ENCODE peak calls at places on chromosome 2, in nine cellular contexts. C is activated T-cell treated with anti-CD3 and anti-CD28 coated beads, Interleukin-2, amount 50 U/mL, for 1 hour; I is activated effector memory CD4-positive, alpha-beta T cell treated with anti-CD3 and anti-CD28 coated beads, Interleukin-2, amount 50 U/mL, for 16 hours; S is stimulated activated CD4-positive, alpha-beta T cell treated with anti-CD3 and anti-CD28 coated beads, Interleukin-2, amount 100 ng/mL, for 48 hours; W is mesenteric fat pad; T is GM13977; U is substantia nigra; H is effector CD4-positive, alpha-beta T cell; E is skeletal muscle cell. R is an unnamed sample.

GRCh38 chr2:218805627-218806026 is 23.7 kb downstream of the CYP27A1 start:
- DNase-seq in C (no peak), I (no peak), S (no peak), W (no peak), T (no peak), U (no peak), H (no peak), E (peak), R (no peak)

GRCh38 chr2:202036601-202037037 is 3.0 kb downstream of the FZD7 start:
- DNase-seq in C (no peak), I (no peak), S (no peak), W (no peak), T (no peak), U (no peak), H (no peak), E (no peak), R (no peak)

GRCh38 chr2:160464017-160464416 is 29.6 kb downstream of the RBMS1 start:
- DNase-seq in C (no peak), I (no peak), S (no peak), W (no peak), T (no peak), U (no peak), H (no peak), E (no peak), R (no peak)

GRCh38 chr2:160358051-160358450 is 135.6 kb downstream of the RBMS1 start:
- DNase-seq in C (no peak), I (no peak), S (no peak), W (no peak), T (no peak), U (no peak), H (no peak), E (peak), R (no peak)

GRCh38 chr2:206277503-206277902 is 3.0 kb downstream of the ZDBF2 start:
- DNase-seq in C (no peak), I (no peak), S (no peak), W (no peak), T (no peak), U (no peak), H (no peak), E (no peak), R (no peak)

GRCh38 chr2:217150236-217150635 is 290.4 kb upstream of the TNP1 start:
- DNase-seq in C (no peak), I (no peak), S (no peak), W (no peak), T (no peak), U (no peak), H (no peak), E (peak), R (no peak)

GRCh38 chr2:239498981-239499633 is 98.3 kb upstream of the HDAC4 start:
- DNase-seq in C (no peak), I (no peak), S (no peak), W (no peak), T (no peak), U (no peak), H (no peak), E (no peak), R (peak)

GRCh38 chr2:6139916-6140315 is 447.7 kb downstream of the SOX11 start:
- DNase-seq in C (no peak), I (no peak), S (no peak), W (no peak), T (no peak), U (no peak), H (no peak), E (no peak), R (no peak)

GRCh38 chr2:10036095-10036879 is 7.1 kb upstream of the KLF11 start:
- DNase-seq in C (peak), I (peak), S (no peak), W (no peak), T (no peak), U (peak), H (peak), E (no peak), R (peak)

GRCh38 chr2:80852808-80853139 is 548.2 kb upstream of the LRRTM1 start:
- DNase-seq in C (no peak), I (no peak), S (no peak), W (no peak), T (peak), U (no peak), H (no peak), E (no peak), R (no peak)

GRCh38 chr2:172938713-172939375 is 136.8 kb upstream of the MAP3K20 start:
- DNase-seq in C (no peak), I (no peak), S (no peak), W (no peak), T (no peak), U (no peak), H (no peak), E (no peak), R (no peak)

GRCh38 chr2:54601339-54601738 is 122.1 kb upstream of the EML6 start:
- DNase-seq in C (no peak), I (no peak), S (no peak), W (no peak), T (no peak), U (no peak), H (no peak), E (no peak), R (no peak)

GRCh38 chr2:121613774-121614173 is 35.5 kb downstream of the CLASP1 start:
- DNase-seq in C (no peak), I (no peak), S (no peak), W (no peak), T (no peak), U (no peak), H (no peak), E (no peak), R (no peak)

GRCh38 chr2:222433381-222434173 is 9.2 kb downstream of the SGPP2 start:
- DNase-seq in C (no peak), I (no peak), S (no peak), W (no peak), T (no peak), U (no peak), H (no peak), E (no peak), R (no peak)

GRCh38 chr2:203437516-203437915 is 97.6 kb downstream of the RAPH1 start:
- DNase-seq in C (no peak), I (no peak), S (no peak), W (no peak), T (no peak), U (no peak), H (no peak), E (no peak), R (no peak)

GRCh38 chr2:189142893-189143759 is 36.4 kb downstream of the COL5A2 start:
- DNase-seq in C (peak), I (peak), S (peak), W (no peak), T (peak), U (no peak), H (peak), E (no peak), R (no peak)

GRCh38 chr2:167534443-167534842 is 646.2 kb downstream of the XIRP2 start:
- DNase-seq in C (no peak), I (no peak), S (no peak), W (no peak), T (no peak), U (no peak), H (no peak), E (no peak), R (no peak)

GRCh38 chr2:68319397-68320117 is at the start of gene CNRIP1:
- DNase-seq in C (no peak), I (no peak), S (no peak), W (peak), T (peak), U (peak), H (no peak), E (peak), R (peak)

GRCh38 chr2:113284481-113284880 is 5.8 kb upstream of the PAX8 start:
- DNase-seq in C (no peak), I (no peak), S (no peak), W (no peak), T (no peak), U (no peak), H (no peak), E (no peak), R (no peak)

GRCh38 chr2:154161286-154161685 is 289.6 kb downstream of the GALNT13 start:
- DNase-seq in C (no peak), I (no peak), S (no peak), W (no peak), T (no peak), U (no peak), H (no peak), E (no peak), R (no peak)

GRCh38 chr2:37912056-37912455 is 13.0 kb upstream of the RMDN2 start:
- DNase-seq in C (no peak), I (no peak), S (no peak), W (no peak), T (no peak), U (no peak), H (no peak), E (no peak), R (no peak)

GRCh38 chr2:176826356-176826755 is 386.2 kb upstream of the HNRNPA3 start:
- DNase-seq in C (no peak), I (no peak), S (no peak), W (no peak), T (no peak), U (no peak), H (no peak), E (no peak), R (no peak)

GRCh38 chr2:9941196-9941995 is 10.1 kb upstream of the GRHL1 start:
- DNase-seq in C (no peak), I (no peak), S (no peak), W (no peak), T (no peak), U (no peak), H (no peak), E (peak), R (no peak)